ENCODE peak calls at places on chromosome 12, in nine cellular contexts. P, A, D, J, Q, I, S, T and U are unnamed samples.

GRCh38 chr12:121513464-121514183 is 67.2 kb downstream of the KDM2B start:
- DNase-seq in S (no peak), D (no peak), P (no peak), Q (peak), A (peak), T (no peak), I (no peak), J (peak), U (peak)

GRCh38 chr12:46770501-46771183 is 55.2 kb downstream of the SLC38A4 start:
- DNase-seq in I (no peak), A (peak), T (peak), P (no peak), J (no peak), Q (peak), D (no peak), S (no peak), U (peak)

GRCh38 chr12:6872073-6873048 is 742 bp downstream of the SPSB2 start:
- DNase-seq in S (peak), T (peak), Q (peak), D (peak), A (peak), J (peak), P (peak), I (peak), U (peak)

GRCh38 chr12:112543666-112544185 is 125.0 kb downstream of the PTPN11 start:
- DNase-seq in D (no peak), P (no peak), A (no peak), T (no peak), Q (no peak), I (no peak), S (no peak), J (no peak), U (no peak)

GRCh38 chr12:3252416-3252815 is 175.2 kb downstream of the TSPAN9 start:
- DNase-seq in P (peak), Q (no peak), S (no peak), A (no peak), I (peak), D (no peak), T (no peak), J (peak), U (peak)

GRCh38 chr12:41681898-41682297 is 462.8 kb downstream of the GXYLT1 start:
- DNase-seq in D (peak), Q (peak), A (no peak), T (no peak), S (no peak), P (no peak), J (no peak), I (peak), U (peak)

GRCh38 chr12:6567824-6568617 is at the start of gene NOP2:
- DNase-seq in J (peak), I (peak), D (peak), T (peak), P (peak), S (peak), Q (peak), A (peak), U (peak)

GRCh38 chr12:65164774-65165173 is 4.6 kb upstream of the LEMD3 start:
- DNase-seq in T (no peak), I (no peak), J (no peak), D (no peak), Q (no peak), S (no peak), P (no peak), A (no peak), U (no peak)

GRCh38 chr12:89345376-89345775 is 6.9 kb downstream of the DUSP6 start:
- DNase-seq in A (no peak), T (no peak), D (no peak), I (no peak), P (no peak), S (no peak), Q (no peak), J (no peak), U (no peak)

GRCh38 chr12:56634837-56635538 is 4.9 kb upstream of the BAZ2A start:
- DNase-seq in P (no peak), J (peak), T (peak), I (peak), Q (peak), A (peak), S (peak), D (peak), U (peak)

GRCh38 chr12:91377456-91377855 is 194.8 kb upstream of the DCN start:
- DNase-seq in P (no peak), D (no peak), A (no peak), I (no peak), J (no peak), S (no peak), T (no peak), Q (no peak), U (no peak)

GRCh38 chr12:56010112-56010570 is 10.7 kb upstream of the IKZF4 start:
- DNase-seq in I (no peak), T (no peak), D (no peak), P (no peak), Q (no peak), A (no peak), S (no peak), J (no peak), U (no peak)

GRCh38 chr12:92753976-92754885 is 51.4 kb downstream of the PLEKHG7 start:
- DNase-seq in Q (no peak), A (no peak), J (no peak), T (peak), I (no peak), P (no peak), D (no peak), S (no peak), U (no peak)

GRCh38 chr12:79452906-79453305 is 237.9 kb downstream of the PAWR start:
- DNase-seq in I (no peak), Q (no peak), S (no peak), J (no peak), T (no peak), D (no peak), P (no peak), A (no peak), U (no peak)